ENCODE peak calls at places on chromosomes 4 and X, in five cellular contexts. O is Calu3, G is upper lobe of right lung, S is HL-60, T is sigmoid colon. Y is an unnamed sample.

GRCh38 chrX:78123190-78123589 is 16.3 kb downstream of the TAF9B start:
- DNase-seq in O (peak; percentile 13), G (no peak), S (no peak), T (no peak), Y (no peak)

GRCh38 chr4:92830771-92831170 is 527.0 kb downstream of the GRID2 start:
- DNase-seq in S (no peak), G (no peak), O (no peak), T (no peak), Y (no peak)

GRCh38 chrX:109533631-109534030 is 3.0 kb upstream of the NXT2 start:
- DNase-seq in T (no peak), G (no peak), S (no peak), O (no peak), Y (no peak)

GRCh38 chr4:37628977-37629609 is 57.1 kb downstream of the RELL1 start:
- DNase-seq in G (no peak), S (peak; percentile 24), O (peak; percentile 21), T (peak; percentile 77), Y (no peak)

GRCh38 chr4:67725132-67725531 is 24.2 kb upstream of the UBA6 start:
- DNase-seq in S (no peak), G (no peak), O (no peak), T (no peak), Y (no peak)

GRCh38 chr4:117137143-117137542 is 51.8 kb upstream of the TRAM1L1 start:
- DNase-seq in S (no peak), O (peak; percentile 8), G (no peak), T (no peak), Y (no peak)

GRCh38 chr4:2357821-2358745 is 60.4 kb downstream of the ZFYVE28 start:
- DNase-seq in T (peak; percentile 41), S (no peak), O (no peak), G (peak; percentile 48), Y (no peak)

GRCh38 chrX:1534321-1535168 is 2.4 kb downstream of the P2RY8 start:
- DNase-seq in S (no peak), G (peak; percentile 60), O (no peak), T (no peak), Y (no peak)

GRCh38 chrX:123217077-123217476 is 33.0 kb downstream of the GRIA3 start:
- DNase-seq in G (no peak), T (no peak), O (no peak), S (no peak), Y (no peak)

DNA sequence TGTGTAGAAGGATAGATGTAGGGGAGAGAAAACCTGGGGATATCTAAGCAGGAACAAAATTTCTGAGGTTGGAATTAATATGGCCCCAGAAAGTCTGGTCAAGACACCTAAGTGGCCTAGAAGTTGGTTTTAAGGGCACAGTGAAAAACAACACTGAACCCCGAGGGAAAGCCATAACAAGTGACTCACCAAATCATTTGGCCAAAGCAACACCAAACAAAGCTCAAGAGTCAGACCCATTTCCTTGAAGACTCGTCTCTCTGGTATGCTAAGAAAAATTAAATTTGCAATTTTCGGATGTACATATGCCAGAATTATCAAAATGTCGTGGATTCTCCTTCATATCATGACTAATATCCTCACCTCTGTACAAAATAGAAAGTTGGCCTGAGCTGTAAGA is 162.9 kb downstream of the SMIM20 start:
- DNase-seq in O (no peak), G (no peak), S (no peak), T (no peak), Y (no peak)
- TF ChIP-seq CTCF in O (no peak), G (no peak), S (no peak), T (no peak), Y (no peak)

GRCh38 chrX:42686706-42687105 is 91.3 kb downstream of the PPP1R2C start:
- DNase-seq in S (no peak), O (no peak), T (no peak), G (no peak), Y (no peak)

GRCh38 chrX:42684062-42684461 is 93.9 kb downstream of the PPP1R2C start:
- DNase-seq in G (no peak), T (no peak), O (no peak), S (no peak), Y (no peak)

GRCh38 chrX:42691196-42691595 is 86.8 kb downstream of the PPP1R2C start:
- DNase-seq in G (no peak), O (no peak), S (no peak), T (no peak), Y (no peak)

GRCh38 chrX:42680651-42681050 is 97.3 kb downstream of the PPP1R2C start:
- DNase-seq in S (no peak), T (no peak), O (no peak), G (no peak), Y (no peak)

GRCh38 chrX:42686296-42686695 is 91.7 kb downstream of the PPP1R2C start:
- DNase-seq in O (no peak), G (no peak), S (no peak), T (no peak), Y (no peak)
- TF ChIP-seq CTCF in O (no peak), G (no peak), S (no peak), T (no peak), Y (no peak)

GRCh38 chrX:20294957-20295356 is 28.2 kb upstream of the RPS6KA3 start:
- DNase-seq in O (no peak), T (no peak), G (no peak), S (no peak), Y (no peak)
- TF ChIP-seq CTCF in O (no peak), T (no peak), G (no peak), S (no peak), Y (no peak)

GRCh38 chr4:177100307-177100706 is 209.4 kb upstream of the NEIL3 start:
- DNase-seq in G (no peak), T (no peak), O (no peak), S (no peak), Y (no peak)
- TF ChIP-seq CTCF in G (no peak), T (no peak), O (no peak), S (no peak), Y (no peak)

GRCh38 chrX:38473715-38474114 is 87.6 kb upstream of the TSPAN7 start:
- DNase-seq in G (no peak), T (no peak), S (no peak), O (no peak), Y (no peak)

GRCh38 chrX:38474543-38474942 is 86.8 kb upstream of the TSPAN7 start:
- DNase-seq in G (no peak), O (no peak), T (no peak), S (no peak), Y (no peak)

GRCh38 chrX:38465686-38466085 is 95.7 kb upstream of the TSPAN7 start:
- DNase-seq in T (no peak), S (no peak), O (no peak), G (no peak), Y (no peak)

GRCh38 chrX:38468758-38469157 is 92.6 kb upstream of the TSPAN7 start:
- DNase-seq in O (no peak), S (no peak), G (no peak), T (no peak), Y (no peak)
- TF ChIP-seq CTCF in O (no peak), S (no peak), G (no peak), T (no peak), Y (no peak)

GRCh38 chr4:34464196-34464595 is 1780.1 kb downstream of the ARAP2 start:
- DNase-seq in G (no peak), O (no peak), T (no peak), S (no peak), Y (no peak)

GRCh38 chr4:34469518-34469917 is 1774.8 kb downstream of the ARAP2 start:
- DNase-seq in S (no peak), G (no peak), T (no peak), O (no peak), Y (no peak)
- TF ChIP-seq CTCF in S (no peak), G (no peak), T (no peak), O (no peak), Y (no peak)